ENCODE peak calls at places on chromosomes 11 and 22, in four cellular contexts. W is HL-60, N is K562, K is GM12878. M is an unnamed sample.
A peak's percentile ranks its signal among the peaks of the same experiment; 100 is the strongest.

GRCh38 chr22:21951931-21952465 is 650 bp downstream of the PPM1F start:
- DNase-seq in W (peak; percentile 28), N (no peak), K (no peak), M (peak; percentile 35)

GRCh38 chr11:119205574-119206511 is at the start of gene CBL:
- DNase-seq in W (peak; percentile 82), N (peak; percentile 96), K (peak; percentile 47), M (peak; percentile 84)

GRCh38 chr11:105823495-105824033 is 198.5 kb downstream of the MSANTD4 start:
- DNase-seq in W (no peak), N (no peak), K (no peak), M (no peak)

GRCh38 chr22:24023204-24023789 is 12.2 kb downstream of the CABIN1 start:
- DNase-seq in W (no peak), N (no peak), K (no peak), M (no peak)

GRCh38 chr11:7575841-7576451 is 62.1 kb downstream of the PPFIBP2 start:
- DNase-seq in W (no peak), N (no peak), K (no peak), M (no peak)

GRCh38 chr11:18491924-18492323 is 34.8 kb downstream of the TSG101 start:
- DNase-seq in W (no peak), N (no peak), K (no peak), M (no peak)

GRCh38 chr11:15677181-15677580 is 562.5 kb downstream of the INSC start:
- DNase-seq in W (no peak), N (no peak), K (no peak), M (no peak)

GRCh38 chr22:35630387-35630793 is 13.3 kb upstream of the MB start:
- DNase-seq in W (no peak), N (no peak), K (no peak), M (no peak)

GRCh38 chr22:45997077-45997774 is 20.3 kb upstream of the WNT7B start:
- DNase-seq in W (peak; percentile 70), N (peak; percentile 28), K (no peak), M (peak; percentile 69)

GRCh38 chr11:19938051-19938856 is 222.0 kb downstream of the DBX1 start:
- DNase-seq in W (peak; percentile 5), N (peak; percentile 84), K (no peak), M (peak; percentile 37)

GRCh38 chr11:118917488-118918127 is 8.1 kb downstream of the BCL9L start:
- DNase-seq in W (peak; percentile 83), N (no peak), K (no peak), M (no peak)

GRCh38 chr22:27774200-27774599 is 27.4 kb downstream of the MN1 start:
- DNase-seq in W (no peak), N (no peak), K (no peak), M (no peak)

GRCh38 chr22:27776410-27776958 is 25.1 kb downstream of the MN1 start:
- DNase-seq in W (no peak), N (no peak), K (no peak), M (no peak)

GRCh38 chr22:27777128-27777527 is 24.4 kb downstream of the MN1 start:
- DNase-seq in W (no peak), N (no peak), K (no peak), M (no peak)

GRCh38 chr22:27775698-27776409 is 25.7 kb downstream of the MN1 start:
- DNase-seq in W (no peak), N (no peak), K (no peak), M (no peak)

DNA sequence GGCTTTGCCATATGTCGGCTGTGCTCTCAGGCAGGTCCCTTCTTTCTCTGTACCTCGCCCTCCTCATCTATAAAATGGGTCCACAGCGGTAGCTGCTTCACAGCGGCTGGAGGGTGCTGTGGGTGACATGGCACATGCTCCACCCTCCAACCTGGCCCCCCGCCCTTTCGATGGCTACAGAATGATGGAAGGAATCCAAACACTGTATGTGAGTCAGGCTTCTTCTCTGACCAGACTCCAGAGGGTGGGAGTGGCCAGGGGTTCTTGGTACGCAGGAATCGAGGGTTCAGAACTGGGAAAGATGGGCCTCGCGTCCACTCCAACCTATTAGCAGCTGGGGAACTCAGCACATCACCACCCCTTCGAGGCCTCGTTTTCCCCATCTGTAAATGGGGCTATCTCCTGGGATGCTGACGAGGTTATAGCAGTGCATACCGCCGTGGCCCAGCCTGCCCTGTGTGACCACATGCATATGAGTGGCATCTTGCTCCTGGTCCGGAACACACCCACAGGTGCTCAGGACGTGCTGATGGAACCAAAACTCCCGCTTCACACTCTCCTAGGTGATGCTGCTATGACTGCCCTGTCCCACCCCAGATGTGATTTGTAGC is 26.4 kb downstream of the MN1 start:
- DNase-seq in W (no peak), N (no peak), K (no peak), M (no peak)
- TF ChIP-seq SPI1 in W (no peak), N (no peak), K (no peak), M (no peak)

DNA sequence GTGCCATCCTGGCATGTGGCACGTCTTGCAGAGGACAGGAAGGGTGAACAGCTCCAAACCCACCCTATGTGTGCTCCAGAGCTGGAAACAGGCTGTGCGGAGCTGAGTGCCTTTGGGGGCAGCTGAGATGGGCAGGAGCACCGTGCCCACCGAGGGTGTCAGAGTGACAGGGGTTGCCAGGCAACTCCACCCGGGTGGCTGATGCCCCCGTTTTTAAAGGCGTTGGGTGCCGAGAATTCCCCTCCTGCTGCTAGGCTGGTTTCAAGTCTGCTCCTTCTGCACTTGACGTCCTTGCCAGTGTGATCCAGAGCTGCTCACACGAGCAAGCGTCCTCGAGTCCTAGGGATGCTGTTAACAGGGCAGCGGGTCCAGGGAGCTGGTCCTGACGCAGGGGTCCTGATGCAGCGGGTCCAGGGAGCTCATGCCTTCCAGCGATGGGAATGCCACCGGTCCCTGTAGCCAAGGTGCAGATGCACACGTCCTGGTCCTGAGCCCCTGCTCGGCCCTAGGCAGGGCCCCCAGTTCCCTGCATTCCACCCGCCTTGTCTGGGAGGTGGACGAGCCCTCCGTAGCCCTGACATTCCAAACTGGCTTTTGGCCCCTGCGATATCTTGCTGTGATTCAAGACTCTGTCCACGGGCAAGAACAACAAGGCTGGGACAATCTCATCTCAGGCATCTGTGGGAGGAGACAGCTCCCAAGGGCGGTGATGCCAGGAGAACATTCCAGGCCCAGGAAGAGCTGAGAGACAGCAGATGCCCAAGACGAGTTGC is 4.9 kb downstream of the KCNQ1 start:
- DNase-seq in W (no peak), N (no peak), K (no peak), M (no peak)
- TF ChIP-seq SPI1 in W (no peak), N (no peak), K (no peak), M (no peak)

DNA sequence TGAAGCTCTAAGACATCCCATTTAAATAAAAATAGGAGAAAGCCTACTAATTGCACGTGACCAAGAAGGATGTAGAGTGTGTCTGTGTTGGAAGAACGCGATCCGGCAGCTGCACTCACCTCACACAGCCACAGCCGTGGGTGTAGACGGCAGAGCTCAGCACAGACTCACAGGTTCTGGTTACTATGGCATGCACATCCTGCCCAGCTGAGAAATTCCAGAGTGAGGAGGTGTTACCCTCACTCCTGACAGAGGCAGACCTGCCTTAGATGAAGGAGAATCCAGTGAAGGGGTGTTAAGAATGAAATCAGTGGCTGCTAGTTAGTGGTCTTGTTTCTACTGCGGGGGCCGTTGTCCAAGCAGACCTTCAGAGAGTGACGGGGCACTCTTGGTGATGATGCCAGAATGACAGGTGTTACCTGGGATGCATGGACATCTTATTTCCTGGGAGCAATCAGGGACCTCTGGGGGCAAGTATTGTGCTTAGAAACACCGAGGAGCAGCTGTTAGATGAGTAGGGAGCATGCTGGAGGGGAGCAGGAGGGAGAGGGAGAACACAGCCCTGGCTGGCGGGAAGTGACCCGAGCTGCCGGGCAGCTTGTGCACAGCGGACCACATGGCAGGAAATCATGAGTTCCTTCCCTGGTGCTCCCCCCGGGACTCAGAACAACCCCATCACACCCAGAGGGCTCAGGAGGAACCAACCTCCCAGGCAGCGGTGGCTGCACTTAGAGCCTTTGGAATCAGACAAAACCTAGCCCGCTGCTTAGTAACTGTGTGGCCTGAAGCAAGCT is 12.3 kb downstream of the KCNJ5 start:
- DNase-seq in W (no peak), N (no peak), K (no peak), M (no peak)
- TF ChIP-seq SPI1 in W (no peak), N (no peak), K (no peak), M (no peak)

GRCh38 chr22:40602231-40602630 is 34.3 kb downstream of the MRTFA start:
- DNase-seq in W (no peak), N (no peak), K (no peak), M (no peak)
- TF ChIP-seq SPI1 in W (no peak), N (no peak), K (no peak), M (no peak)

GRCh38 chr11:63251312-63251711 is 7.9 kb upstream of the SLC22A25 start:
- DNase-seq in W (no peak), N (no peak), K (no peak), M (no peak)
- TF ChIP-seq SPI1 in W (no peak), N (no peak), K (no peak), M (no peak)

M was measured in GM12891.